ENCODE peak calls at places on chromosomes 12 and 14, in eight cellular contexts. One of them, this sample, is unnamed.
A peak's percentile ranks its signal among the peaks of the same experiment; 100 is the strongest.

GRCh38 chr12:68418137-68418460 is 85.9 kb upstream of the MDM1 start:
- DNase-seq in A673: no peak
- DNase-seq in A549: no peak
- DNase-seq in AG09309: no peak
- DNase-seq in AG04450: no peak
- DNase-seq in SK-N-SH: no peak
- DNase-seq in astrocyte: no peak
- DNase-seq in astrocyte of the cerebellum: no peak
- DNase-seq in this sample: no peak

GRCh38 chr12:6826125-6826733 is 2.0 kb upstream of the P3H3 start:
- DNase-seq in astrocyte of the cerebellum: no peak
- DNase-seq in A549: no peak
- DNase-seq in AG09309: no peak
- DNase-seq in astrocyte: no peak
- DNase-seq in SK-N-SH: no peak
- DNase-seq in A673: no peak
- DNase-seq in AG04450: no peak
- DNase-seq in this sample: no peak

GRCh38 chr12:63821781-63822251 is 22.7 kb upstream of the SRGAP1 start:
- DNase-seq in SK-N-SH: no peak
- DNase-seq in astrocyte: no peak
- DNase-seq in astrocyte of the cerebellum: no peak
- DNase-seq in AG04450: no peak
- DNase-seq in AG09309: no peak
- DNase-seq in A549: no peak
- DNase-seq in A673: no peak
- DNase-seq in this sample: no peak

GRCh38 chr14:33709286-33709685 is 241.6 kb downstream of the EGLN3 start:
- DNase-seq in SK-N-SH: no peak
- DNase-seq in AG04450: no peak
- DNase-seq in A673: no peak
- DNase-seq in astrocyte of the cerebellum: no peak
- DNase-seq in AG09309: no peak
- DNase-seq in A549: no peak
- DNase-seq in astrocyte: peak; percentile 75
- DNase-seq in this sample: no peak

GRCh38 chr14:51828017-51828797 is 32.2 kb upstream of the GNG2 start:
- DNase-seq in SK-N-SH: no peak
- DNase-seq in astrocyte: peak; percentile 64
- DNase-seq in AG04450: no peak
- DNase-seq in A549: peak; percentile 31
- DNase-seq in astrocyte of the cerebellum: peak; percentile 20
- DNase-seq in A673: peak; percentile 74
- DNase-seq in AG09309: no peak
- DNase-seq in this sample: no peak

GRCh38 chr12:26231930-26232329 is 36.6 kb downstream of the SSPN start:
- DNase-seq in astrocyte: no peak
- DNase-seq in SK-N-SH: no peak
- DNase-seq in AG04450: no peak
- DNase-seq in A673: no peak
- DNase-seq in AG09309: no peak
- DNase-seq in A549: no peak
- DNase-seq in astrocyte of the cerebellum: no peak
- DNase-seq in this sample: no peak

GRCh38 chr12:80269953-80270552 is 170.7 kb downstream of the OTOGL start:
- DNase-seq in astrocyte: no peak
- DNase-seq in AG09309: no peak
- DNase-seq in A673: peak; percentile 67
- DNase-seq in astrocyte of the cerebellum: peak; percentile 37
- DNase-seq in A549: peak; percentile 55
- DNase-seq in AG04450: peak; percentile 27
- DNase-seq in SK-N-SH: peak; percentile 10
- DNase-seq in this sample: no peak

GRCh38 chr14:33475623-33476022 is 475.3 kb downstream of the EGLN3 start:
- DNase-seq in A673: peak; percentile 80
- DNase-seq in AG09309: no peak
- DNase-seq in AG04450: no peak
- DNase-seq in SK-N-SH: peak; percentile 56
- DNase-seq in A549: peak; percentile 27
- DNase-seq in astrocyte of the cerebellum: peak; percentile 19
- DNase-seq in astrocyte: no peak
- DNase-seq in this sample: no peak

GRCh38 chr14:20247651-20248246 is 8.7 kb downstream of the OR11H4 start:
- DNase-seq in SK-N-SH: peak; percentile 5
- DNase-seq in AG04450: no peak
- DNase-seq in AG09309: no peak
- DNase-seq in astrocyte: no peak
- DNase-seq in A549: peak; percentile 57
- DNase-seq in A673: peak; percentile 21
- DNase-seq in astrocyte of the cerebellum: no peak
- DNase-seq in this sample: no peak

GRCh38 chr12:121773011-121773777 is 20.3 kb downstream of the RHOF start:
- DNase-seq in A673: peak; percentile 70
- DNase-seq in A549: peak; percentile 89
- DNase-seq in AG04450: no peak
- DNase-seq in astrocyte of the cerebellum: no peak
- DNase-seq in SK-N-SH: peak; percentile 91
- DNase-seq in AG09309: no peak
- DNase-seq in astrocyte: peak; percentile 36
- DNase-seq in this sample: no peak

GRCh38 chr12:122726056-122726558 is 4.5 kb downstream of the HCAR1 start:
- DNase-seq in AG09309: no peak
- DNase-seq in astrocyte of the cerebellum: no peak
- DNase-seq in A673: no peak
- DNase-seq in AG04450: no peak
- DNase-seq in A549: peak; percentile 24
- DNase-seq in astrocyte: peak; percentile 47
- DNase-seq in SK-N-SH: no peak
- DNase-seq in this sample: no peak

GRCh38 chr12:85041395-85041794 is 5.2 kb downstream of the LRRIQ1 start:
- DNase-seq in AG04450: no peak
- DNase-seq in AG09309: no peak
- DNase-seq in astrocyte of the cerebellum: no peak
- DNase-seq in astrocyte: no peak
- DNase-seq in SK-N-SH: no peak
- DNase-seq in A549: no peak
- DNase-seq in A673: no peak
- DNase-seq in this sample: no peak

GRCh38 chr12:16568873-16569272 is 37.1 kb downstream of the LMO3 start:
- DNase-seq in A549: no peak
- DNase-seq in A673: peak; percentile 10
- DNase-seq in SK-N-SH: no peak
- DNase-seq in astrocyte of the cerebellum: no peak
- DNase-seq in AG09309: no peak
- DNase-seq in astrocyte: no peak
- DNase-seq in AG04450: no peak
- DNase-seq in this sample: no peak

GRCh38 chr14:92105845-92106094 is 612 bp downstream of the ATXN3 start:
- DNase-seq in AG09309: no peak
- DNase-seq in A549: peak; percentile 46
- DNase-seq in A673: peak; percentile 55
- DNase-seq in astrocyte of the cerebellum: no peak
- DNase-seq in astrocyte: peak; percentile 45
- DNase-seq in AG04450: no peak
- DNase-seq in SK-N-SH: no peak
- DNase-seq in this sample: no peak

GRCh38 chr14:66508846-66509621 is 1.1 kb downstream of the GPHN start:
- DNase-seq in SK-N-SH: peak; percentile 69
- DNase-seq in astrocyte: peak; percentile 14
- DNase-seq in AG09309: no peak
- DNase-seq in AG04450: no peak
- DNase-seq in A673: peak; percentile 43
- DNase-seq in A549: peak; percentile 13
- DNase-seq in astrocyte of the cerebellum: no peak
- DNase-seq in this sample: no peak

GRCh38 chr12:56836317-56836716 is 73.2 kb downstream of the HSD17B6 start:
- DNase-seq in AG09309: no peak
- DNase-seq in A673: peak; percentile 41
- DNase-seq in AG04450: no peak
- DNase-seq in A549: peak; percentile 26
- DNase-seq in SK-N-SH: no peak
- DNase-seq in astrocyte: peak; percentile 9
- DNase-seq in astrocyte of the cerebellum: no peak
- DNase-seq in this sample: no peak

GRCh38 chr12:12859690-12860089 is 31.7 kb upstream of the GPRC5A start:
- DNase-seq in A549: peak; percentile 47
- DNase-seq in SK-N-SH: no peak
- DNase-seq in astrocyte: peak; percentile 23
- DNase-seq in AG09309: no peak
- DNase-seq in AG04450: no peak
- DNase-seq in astrocyte of the cerebellum: no peak
- DNase-seq in A673: no peak
- DNase-seq in this sample: no peak

DNA sequence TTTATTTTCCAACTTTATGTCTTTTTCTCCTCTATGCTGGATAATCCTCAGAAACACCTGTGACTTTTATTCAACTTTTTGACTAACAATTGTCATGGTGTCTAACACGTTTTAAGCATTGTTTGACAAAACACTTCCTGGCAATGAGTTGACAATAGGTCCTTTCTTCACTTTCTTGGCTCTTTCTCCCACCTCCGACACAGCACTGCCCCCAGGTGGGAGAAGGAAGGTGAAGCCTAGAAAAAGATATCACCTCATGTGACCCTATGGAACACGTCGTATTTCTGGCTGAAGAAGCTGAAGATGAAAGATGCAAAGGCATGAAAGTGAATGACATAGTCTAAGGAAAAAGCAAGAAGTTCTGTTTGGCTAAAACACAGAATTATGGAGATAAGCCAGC is 430.0 kb downstream of the ETNK1 start:
- DNase-seq in A673: peak; percentile 44
- DNase-seq in SK-N-SH: no peak
- DNase-seq in astrocyte: peak; percentile 2
- DNase-seq in A549: peak; percentile 28
- DNase-seq in astrocyte of the cerebellum: peak; percentile 2
- DNase-seq in AG09309: no peak
- DNase-seq in AG04450: no peak
- DNase-seq in this sample: no peak
- TF ChIP-seq CTCF in A673: peak; percentile 47
- TF ChIP-seq CTCF in SK-N-SH: peak; percentile 51
- TF ChIP-seq CTCF in astrocyte: peak; percentile 55
- TF ChIP-seq CTCF in A549: peak; percentile 21
- TF ChIP-seq CTCF in astrocyte of the cerebellum: peak; percentile 55
- TF ChIP-seq CTCF in AG09309: no peak
- TF ChIP-seq CTCF in AG04450: peak; percentile 52
- TF ChIP-seq CTCF in this sample: no peak

GRCh38 chr14:104978774-104979691 is 859 bp upstream of the AHNAK2 start:
- DNase-seq in A549: no peak
- DNase-seq in astrocyte: no peak
- DNase-seq in SK-N-SH: no peak
- DNase-seq in A673: no peak
- DNase-seq in AG09309: no peak
- DNase-seq in astrocyte of the cerebellum: no peak
- DNase-seq in AG04450: no peak
- DNase-seq in this sample: no peak

GRCh38 chr14:104979758-104980591 is 1.8 kb upstream of the AHNAK2 start:
- DNase-seq in SK-N-SH: peak; percentile 81
- DNase-seq in astrocyte: peak; percentile 49
- DNase-seq in AG04450: no peak
- DNase-seq in A549: peak; percentile 67
- DNase-seq in A673: no peak
- DNase-seq in AG09309: no peak
- DNase-seq in astrocyte of the cerebellum: no peak
- DNase-seq in this sample: no peak

GRCh38 chr14:104977008-104977680 is 1.0 kb downstream of the AHNAK2 start:
- DNase-seq in SK-N-SH: no peak
- DNase-seq in astrocyte of the cerebellum: no peak
- DNase-seq in astrocyte: no peak
- DNase-seq in AG04450: no peak
- DNase-seq in A673: no peak
- DNase-seq in A549: peak; percentile 61
- DNase-seq in AG09309: no peak
- DNase-seq in this sample: no peak

GRCh38 chr14:104976198-104977007 is 1.8 kb downstream of the AHNAK2 start:
- DNase-seq in AG04450: peak; percentile 46
- DNase-seq in A673: peak; percentile 76
- DNase-seq in SK-N-SH: peak; percentile 92
- DNase-seq in astrocyte: peak; percentile 25
- DNase-seq in A549: peak; percentile 90
- DNase-seq in AG09309: no peak
- DNase-seq in astrocyte of the cerebellum: no peak
- DNase-seq in this sample: no peak

DNA sequence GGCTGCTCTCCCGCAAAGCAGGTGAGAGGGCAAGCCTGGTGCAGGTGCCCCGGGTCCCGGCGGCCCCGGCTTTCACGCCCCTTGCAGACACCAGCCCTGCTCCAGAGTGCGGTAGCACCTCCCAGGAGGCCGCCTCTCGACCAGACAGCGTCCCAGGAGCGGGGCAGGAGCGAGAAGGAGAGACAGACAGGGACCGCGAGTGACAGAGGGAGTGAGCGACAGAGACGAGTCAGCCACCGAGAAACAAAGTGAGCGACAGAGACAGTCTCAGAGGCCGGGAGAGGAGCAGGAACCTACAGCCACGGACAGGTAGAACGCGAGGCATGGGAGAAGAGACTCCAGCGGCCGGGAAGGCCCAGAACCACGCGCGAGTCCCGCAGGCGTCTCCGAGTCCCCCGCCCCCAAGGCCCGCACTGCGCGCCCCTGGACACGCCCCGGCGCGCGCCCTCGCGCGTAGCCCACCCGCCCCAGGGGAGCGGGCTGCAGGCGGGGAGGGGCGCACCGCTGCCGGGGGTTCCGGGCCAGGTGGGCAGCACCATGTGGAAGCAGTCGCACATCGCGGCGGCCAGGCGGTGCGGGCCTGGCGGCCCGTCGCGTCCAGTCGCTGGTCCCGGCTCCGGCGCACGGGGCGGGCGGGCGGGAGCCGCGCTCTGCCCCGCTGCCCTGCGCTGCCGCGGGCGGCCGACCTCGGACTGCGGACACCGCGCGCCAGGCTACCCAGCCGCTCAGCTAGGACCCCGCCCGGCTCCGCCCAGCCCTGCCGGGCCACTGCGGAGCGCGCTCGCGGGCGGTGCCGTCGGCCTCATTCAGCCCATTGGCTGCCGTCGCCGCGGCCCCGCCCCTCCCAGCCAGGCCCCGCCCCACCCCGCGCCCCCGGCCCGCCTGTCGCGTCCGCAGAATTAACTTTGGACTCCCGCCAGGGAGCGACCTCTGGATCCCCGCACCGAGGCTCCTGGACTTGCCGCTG is at the start of gene AHNAK2:
- DNase-seq in astrocyte: peak; percentile 52
- DNase-seq in AG04450: peak; percentile 20
- DNase-seq in A673: peak; percentile 76
- DNase-seq in A549: peak; percentile 82
- DNase-seq in AG09309: no peak
- DNase-seq in SK-N-SH: peak; percentile 95
- DNase-seq in astrocyte of the cerebellum: no peak
- DNase-seq in this sample: no peak
- H3K4me3 ChIP-seq in astrocyte: peak within 1 kb of the TSS; percentile 60
- H3K4me3 ChIP-seq in AG04450: peak within 1 kb of the TSS; percentile 58
- H3K4me3 ChIP-seq in A673: peak within 1 kb of the TSS; percentile 51
- H3K4me3 ChIP-seq in A549: peak within 1 kb of the TSS; percentile 63
- H3K4me3 ChIP-seq in AG09309: peak within 1 kb of the TSS; percentile 33
- H3K4me3 ChIP-seq in SK-N-SH: peak within 1 kb of the TSS; percentile 71
- H3K4me3 ChIP-seq in astrocyte of the cerebellum: peak within 1 kb of the TSS; percentile 47
- H3K4me3 ChIP-seq in this sample: peak within 1 kb of the TSS; percentile 62

GRCh38 chr12:94670075-94670474 is 19.7 kb upstream of the TMCC3 start:
- DNase-seq in AG09309: no peak
- DNase-seq in astrocyte: no peak
- DNase-seq in SK-N-SH: no peak
- DNase-seq in astrocyte of the cerebellum: no peak
- DNase-seq in AG04450: no peak
- DNase-seq in A549: no peak
- DNase-seq in A673: no peak
- DNase-seq in this sample: no peak
- TF ChIP-seq CTCF in AG09309: no peak
- TF ChIP-seq CTCF in astrocyte: no peak
- TF ChIP-seq CTCF in SK-N-SH: no peak
- TF ChIP-seq CTCF in astrocyte of the cerebellum: no peak
- TF ChIP-seq CTCF in AG04450: no peak
- TF ChIP-seq CTCF in A549: no peak
- TF ChIP-seq CTCF in A673: no peak
- TF ChIP-seq CTCF in this sample: no peak

GRCh38 chr12:31650927-31651326 is 8.6 kb upstream of the ETFBKMT start:
- DNase-seq in AG04450: no peak
- DNase-seq in SK-N-SH: no peak
- DNase-seq in AG09309: no peak
- DNase-seq in astrocyte: no peak
- DNase-seq in astrocyte of the cerebellum: no peak
- DNase-seq in A673: no peak
- DNase-seq in A549: peak; percentile 69
- DNase-seq in this sample: no peak
- H3K4me3 ChIP-seq in AG04450: no peak overlapping the region
- H3K4me3 ChIP-seq in SK-N-SH: peak overlapping the region; percentile 51
- H3K4me3 ChIP-seq in AG09309: no peak overlapping the region
- H3K4me3 ChIP-seq in astrocyte: no peak overlapping the region
- H3K4me3 ChIP-seq in astrocyte of the cerebellum: no peak overlapping the region
- H3K4me3 ChIP-seq in A673: no peak overlapping the region
- H3K4me3 ChIP-seq in A549: no peak overlapping the region
- H3K4me3 ChIP-seq in this sample: no peak overlapping the region